ENCODE peak calls at places on chromosomes 13 and 19, in ten cellular contexts. X, D, T, R, W, Q, I, P, S and F are unnamed samples.

GRCh38 chr13:113597386-113598080 is 13.0 kb downstream of the TFDP1 start:
- DNase-seq in I (no peak), T (no peak), P (no peak), W (no peak), Q (no peak), D (no peak), S (peak; percentile 59), X (no peak), R (no peak), F (peak; percentile 42)

GRCh38 chr19:23991170-23991569 is 76.5 kb downstream of the ZNF726 start:
- DNase-seq in Q (no peak), W (no peak), X (no peak), T (no peak), S (no peak), D (no peak), P (no peak), R (no peak), I (peak; percentile 86), F (no peak)

GRCh38 chr19:41612483-41612882 is 14.4 kb downstream of the CEACAM4 start:
- DNase-seq in P (no peak), X (no peak), R (no peak), D (no peak), T (no peak), S (no peak), W (no peak), Q (no peak), I (no peak), F (no peak)

GRCh38 chr13:49472186-49472585 is 23.6 kb upstream of the PHF11 start:
- DNase-seq in X (no peak), Q (no peak), I (no peak), R (no peak), W (no peak), T (no peak), P (no peak), D (no peak), S (no peak), F (no peak)

GRCh38 chr19:58429745-58430144 is 10.2 kb downstream of the ZNF132 start:
- DNase-seq in W (no peak), D (no peak), X (no peak), Q (no peak), R (no peak), S (no peak), I (no peak), P (no peak), T (no peak), F (no peak)

GRCh38 chr19:17873661-17874422 is 2.1 kb downstream of the SLC5A5 start:
- DNase-seq in D (no peak), T (peak; percentile 33), I (no peak), X (no peak), P (no peak), R (no peak), Q (peak; percentile 60), S (peak; percentile 99), W (no peak), F (no peak)

GRCh38 chr13:49616688-49617065 is 11.6 kb upstream of the ARL11 start:
- DNase-seq in P (no peak), X (no peak), W (no peak), T (no peak), R (no peak), D (no peak), S (no peak), I (no peak), Q (no peak), F (no peak)

GRCh38 chr19:58252102-58252685 is 23.5 kb downstream of the ZNF544 start:
- DNase-seq in T (no peak), D (no peak), W (no peak), Q (no peak), I (no peak), S (no peak), P (no peak), X (no peak), R (no peak), F (no peak)

GRCh38 chr13:26067601-26068000 is 15.8 kb upstream of the SHISA2 start:
- DNase-seq in X (no peak), P (no peak), D (no peak), Q (no peak), T (no peak), S (no peak), I (no peak), R (no peak), W (no peak), F (no peak)

GRCh38 chr13:30371649-30372265 is 50.5 kb upstream of the UBE2L5 start:
- DNase-seq in P (no peak), I (no peak), Q (peak; percentile 52), W (no peak), S (no peak), T (peak; percentile 61), R (no peak), D (peak; percentile 20), X (peak; percentile 16), F (no peak)

GRCh38 chr13:73870970-73871935 is 263.0 kb downstream of the KLF12 start:
- DNase-seq in X (peak; percentile 87), T (peak; percentile 6), Q (no peak), P (no peak), S (no peak), D (no peak), I (no peak), R (no peak), W (no peak), F (no peak)

GRCh38 chr19:16025108-16026101 is 50.9 kb upstream of the TPM4 start:
- DNase-seq in X (peak; percentile 40), Q (no peak), D (peak; percentile 77), P (no peak), T (peak; percentile 96), W (no peak), R (no peak), I (no peak), S (peak; percentile 61), F (peak; percentile 55)

GRCh38 chr13:90455861-90456260 is 891.6 kb upstream of the MIR17HG start:
- DNase-seq in X (no peak), W (no peak), T (no peak), D (no peak), I (no peak), S (no peak), P (no peak), Q (no peak), R (no peak), F (no peak)

GRCh38 chr13:48975101-48975925 is at the start of gene FNDC3A:
- DNase-seq in W (peak; percentile 20), T (peak; percentile 90), X (peak; percentile 18), Q (peak; percentile 14), D (peak; percentile 52), R (no peak), I (peak; percentile 63), S (peak; percentile 89), P (no peak), F (peak; percentile 76)

GRCh38 chr19:45767881-45768643 is 990 bp downstream of the SIX5 start:
- DNase-seq in P (no peak), T (no peak), R (peak; percentile 78), S (peak; percentile 82), W (no peak), I (peak; percentile 24), X (no peak), Q (no peak), D (peak; percentile 58), F (peak; percentile 91)

GRCh38 chr13:47917022-47917574 is 84.0 kb downstream of the SUCLA2 start:
- DNase-seq in I (no peak), T (no peak), R (no peak), S (no peak), Q (no peak), X (no peak), D (no peak), P (no peak), W (no peak), F (no peak)

GRCh38 chr19:843180-843835 is 2.5 kb downstream of the PRTN3 start:
- DNase-seq in W (no peak), Q (no peak), P (no peak), S (peak; percentile 87), R (peak; percentile 61), D (no peak), X (no peak), T (no peak), I (peak; percentile 23), F (no peak)

GRCh38 chr13:46614582-46614981 is 61.6 kb downstream of the LRCH1 start:
- DNase-seq in W (no peak), S (no peak), D (no peak), X (no peak), R (no peak), I (no peak), Q (no peak), T (no peak), P (no peak), F (no peak)

GRCh38 chr13:37495046-37495445 is 103.5 kb downstream of the POSTN start:
- DNase-seq in W (no peak), X (no peak), I (peak; percentile 80), P (no peak), R (no peak), S (no peak), T (peak; percentile 62), D (no peak), Q (no peak), F (no peak)

GRCh38 chr13:51625555-51626345 is 41.5 kb downstream of the WDFY2 start:
- DNase-seq in Q (no peak), T (no peak), D (no peak), S (no peak), R (peak; percentile 59), P (no peak), I (no peak), X (no peak), W (no peak), F (no peak)

GRCh38 chr13:39527961-39528720 is 74.9 kb downstream of the LHFPL6 start:
- DNase-seq in W (no peak), D (no peak), T (peak; percentile 94), I (no peak), Q (no peak), P (no peak), R (no peak), S (no peak), X (peak; percentile 86), F (no peak)

GRCh38 chr13:89726690-89727435 is 1620.6 kb upstream of the MIR17HG start:
- DNase-seq in S (no peak), Q (no peak), W (no peak), T (no peak), D (no peak), X (no peak), P (no peak), R (no peak), I (peak; percentile 49), F (no peak)

GRCh38 chr19:907183-907853 is 5.7 kb downstream of the R3HDM4 start:
- DNase-seq in I (no peak), Q (no peak), D (no peak), R (no peak), X (no peak), P (no peak), W (no peak), T (no peak), S (no peak), F (no peak)

GRCh38 chr19:18611327-18612050 is 1.2 kb upstream of the TMEM59L start:
- DNase-seq in T (no peak), R (no peak), W (no peak), D (peak; percentile 67), I (no peak), Q (no peak), X (no peak), P (no peak), S (peak; percentile 97), F (no peak)

GRCh38 chr19:36054733-36055686 is at the start of gene WDR62:
- DNase-seq in S (peak; percentile 99), P (peak; percentile 86), Q (peak; percentile 91), I (peak; percentile 98), T (peak; percentile 98), X (peak; percentile 89), W (peak; percentile 94), R (peak; percentile 97), D (peak; percentile 99), F (peak; percentile 97)

GRCh38 chr19:13024958-13025653 is 29.8 kb downstream of the NFIX start:
- DNase-seq in I (peak; percentile 47), Q (no peak), T (no peak), W (no peak), S (no peak), P (no peak), D (no peak), R (no peak), X (no peak), F (peak; percentile 74)

GRCh38 chr19:35454663-35455062 is 6.6 kb downstream of the FFAR2 start:
- DNase-seq in P (no peak), I (no peak), S (no peak), X (no peak), D (no peak), W (no peak), R (no peak), Q (no peak), T (no peak), F (no peak)

GRCh38 chr19:33444238-33444992 is 70.9 kb downstream of the CEBPG start:
- DNase-seq in D (no peak), P (no peak), Q (no peak), T (no peak), X (no peak), S (no peak), I (no peak), R (peak; percentile 13), W (no peak), F (peak; percentile 32)